ENCODE peak calls at places on chromosomes 1 and 21, in nine cellular contexts. One of them, this sample, is unnamed.

GRCh38 chr1:81053826-81054225 is 746.9 kb upstream of the ADGRL2 start:
- DNase-seq in sciatic nerve: no peak
- DNase-seq in cerebellar cortex: no peak
- DNase-seq in midbrain: no peak
- DNase-seq in NCI-H2081: no peak
- DNase-seq in NCI-H2171 treated with DMSO at 0.1 percent for 48 hours: no peak
- DNase-seq in IMR-90: no peak
- DNase-seq in NCI-H146: no peak
- DNase-seq in stimulated activated CD8-positive, alpha-beta memory T cell treated with anti-CD3 and anti-CD28 coated beads, Interleukin-4, amount 100 ng/mL, for 24 hours: no peak
- DNase-seq in this sample: no peak

GRCh38 chr1:67338642-67339041 is 31.0 kb downstream of the IL12RB2 start:
- DNase-seq in IMR-90: peak; percentile 15
- DNase-seq in stimulated activated CD8-positive, alpha-beta memory T cell treated with anti-CD3 and anti-CD28 coated beads, Interleukin-4, amount 100 ng/mL, for 24 hours: no peak
- DNase-seq in sciatic nerve: no peak
- DNase-seq in NCI-H146: no peak
- DNase-seq in NCI-H2171 treated with DMSO at 0.1 percent for 48 hours: no peak
- DNase-seq in NCI-H2081: no peak
- DNase-seq in midbrain: no peak
- DNase-seq in cerebellar cortex: no peak
- DNase-seq in this sample: no peak

GRCh38 chr1:190975827-190976226 is 498.2 kb upstream of the BRINP3 start:
- DNase-seq in NCI-H2171 treated with DMSO at 0.1 percent for 48 hours: no peak
- DNase-seq in cerebellar cortex: no peak
- DNase-seq in NCI-H146: no peak
- DNase-seq in sciatic nerve: no peak
- DNase-seq in NCI-H2081: no peak
- DNase-seq in midbrain: no peak
- DNase-seq in stimulated activated CD8-positive, alpha-beta memory T cell treated with anti-CD3 and anti-CD28 coated beads, Interleukin-4, amount 100 ng/mL, for 24 hours: no peak
- DNase-seq in IMR-90: no peak
- DNase-seq in this sample: no peak

GRCh38 chr1:230077011-230077410 is 10.0 kb downstream of the GALNT2 start:
- DNase-seq in NCI-H146: no peak
- DNase-seq in sciatic nerve: no peak
- DNase-seq in IMR-90: no peak
- DNase-seq in NCI-H2081: no peak
- DNase-seq in midbrain: no peak
- DNase-seq in NCI-H2171 treated with DMSO at 0.1 percent for 48 hours: no peak
- DNase-seq in stimulated activated CD8-positive, alpha-beta memory T cell treated with anti-CD3 and anti-CD28 coated beads, Interleukin-4, amount 100 ng/mL, for 24 hours: no peak
- DNase-seq in cerebellar cortex: no peak
- DNase-seq in this sample: no peak

GRCh38 chr1:25802915-25803314 is 2.9 kb downstream of the SELENON start:
- DNase-seq in NCI-H146: no peak
- DNase-seq in stimulated activated CD8-positive, alpha-beta memory T cell treated with anti-CD3 and anti-CD28 coated beads, Interleukin-4, amount 100 ng/mL, for 24 hours: no peak
- DNase-seq in midbrain: no peak
- DNase-seq in cerebellar cortex: peak; percentile 50
- DNase-seq in NCI-H2081: no peak
- DNase-seq in NCI-H2171 treated with DMSO at 0.1 percent for 48 hours: peak; percentile 70
- DNase-seq in sciatic nerve: no peak
- DNase-seq in IMR-90: no peak
- DNase-seq in this sample: no peak

GRCh38 chr1:11878081-11878890 is 19.5 kb upstream of the NPPB start:
- DNase-seq in NCI-H2081: no peak
- DNase-seq in IMR-90: no peak
- DNase-seq in stimulated activated CD8-positive, alpha-beta memory T cell treated with anti-CD3 and anti-CD28 coated beads, Interleukin-4, amount 100 ng/mL, for 24 hours: no peak
- DNase-seq in NCI-H146: no peak
- DNase-seq in cerebellar cortex: no peak
- DNase-seq in NCI-H2171 treated with DMSO at 0.1 percent for 48 hours: no peak
- DNase-seq in sciatic nerve: no peak
- DNase-seq in midbrain: no peak
- DNase-seq in this sample: no peak

GRCh38 chr21:38959686-38960049 is 153.9 kb downstream of the ETS2 start:
- DNase-seq in NCI-H146: no peak
- DNase-seq in stimulated activated CD8-positive, alpha-beta memory T cell treated with anti-CD3 and anti-CD28 coated beads, Interleukin-4, amount 100 ng/mL, for 24 hours: no peak
- DNase-seq in NCI-H2081: no peak
- DNase-seq in midbrain: no peak
- DNase-seq in sciatic nerve: no peak
- DNase-seq in IMR-90: no peak
- DNase-seq in cerebellar cortex: no peak
- DNase-seq in NCI-H2171 treated with DMSO at 0.1 percent for 48 hours: no peak
- DNase-seq in this sample: no peak

GRCh38 chr1:156673387-156674121 is 3.7 kb downstream of the NES start:
- DNase-seq in NCI-H2081: no peak
- DNase-seq in NCI-H146: peak; percentile 48
- DNase-seq in sciatic nerve: no peak
- DNase-seq in IMR-90: peak; percentile 39
- DNase-seq in stimulated activated CD8-positive, alpha-beta memory T cell treated with anti-CD3 and anti-CD28 coated beads, Interleukin-4, amount 100 ng/mL, for 24 hours: no peak
- DNase-seq in midbrain: peak; percentile 34
- DNase-seq in NCI-H2171 treated with DMSO at 0.1 percent for 48 hours: no peak
- DNase-seq in cerebellar cortex: peak; percentile 28
- DNase-seq in this sample: no peak

GRCh38 chr1:228085287-228085926 is 2.9 kb downstream of the ARF1 start:
- DNase-seq in NCI-H2171 treated with DMSO at 0.1 percent for 48 hours: no peak
- DNase-seq in NCI-H2081: no peak
- DNase-seq in IMR-90: peak; percentile 84
- DNase-seq in cerebellar cortex: no peak
- DNase-seq in NCI-H146: no peak
- DNase-seq in midbrain: no peak
- DNase-seq in sciatic nerve: no peak
- DNase-seq in stimulated activated CD8-positive, alpha-beta memory T cell treated with anti-CD3 and anti-CD28 coated beads, Interleukin-4, amount 100 ng/mL, for 24 hours: no peak
- DNase-seq in this sample: no peak